ENCODE peak calls at places on chromosomes 4 and X, in four cellular contexts. H is right lobe of liver, Z is body of pancreas, Q is GM12891. M is an unnamed sample.
A peak's percentile ranks its signal among the peaks of the same experiment; 100 is the strongest.

GRCh38 chr4:55397024-55397520 is 1.3 kb downstream of the TMEM165 start:
- DNase-seq in H (no peak), Z (no peak), Q (no peak), M (no peak)

GRCh38 chr4:18007625-18008024 is 13.9 kb downstream of the LCORL start:
- DNase-seq in H (no peak), Z (no peak), Q (no peak), M (no peak)

GRCh38 chr4:86011117-86011516 is 348.7 kb downstream of the MAPK10 start:
- DNase-seq in H (no peak), Z (no peak), Q (no peak), M (no peak)

GRCh38 chrX:113529425-113530013 is 688.9 kb upstream of the AMOT start:
- DNase-seq in H (no peak), Z (no peak), Q (no peak), M (no peak)

GRCh38 chrX:134520860-134521390 is 61.0 kb downstream of the HPRT1 start:
- DNase-seq in H (no peak), Z (peak; percentile 18), Q (peak; percentile 16), M (no peak)

GRCh38 chrX:28498658-28499057 is 88.6 kb upstream of the IL1RAPL1 start:
- DNase-seq in H (no peak), Z (no peak), Q (no peak), M (no peak)

GRCh38 chr4:142817442-142817841 is 28.7 kb downstream of the INPP4B start:
- DNase-seq in H (no peak), Z (no peak), Q (no peak), M (no peak)

GRCh38 chr4:145546556-145546955 is 64.9 kb downstream of the SMAD1 start:
- DNase-seq in H (no peak), Z (no peak), Q (no peak), M (no peak)

GRCh38 chrX:153981771-153982533 is 9.4 kb downstream of the TMEM187 start:
- DNase-seq in H (peak; percentile 59), Z (no peak), Q (no peak), M (no peak)

GRCh38 chr4:94256833-94257232 is 49.2 kb downstream of the SMARCAD1 start:
- DNase-seq in H (no peak), Z (no peak), Q (no peak), M (no peak)

GRCh38 chrX:134174273-134174660 is 62.7 kb upstream of the CCDC160 start:
- DNase-seq in H (no peak), Z (no peak), Q (no peak), M (no peak)

GRCh38 chrX:5051831-5052491 is 1176.7 kb downstream of the NLGN4X start:
- DNase-seq in H (peak; percentile 33), Z (peak; percentile 12), Q (no peak), M (no peak)

GRCh38 chrX:13266641-13267420 is 53.0 kb downstream of the ATXN3L start:
- DNase-seq in H (no peak), Z (no peak), Q (no peak), M (no peak)

GRCh38 chrX:40108959-40109287 is 11.2 kb upstream of the BCOR start:
- DNase-seq in H (peak; percentile 86), Z (peak; percentile 82), Q (no peak), M (peak; percentile 82)
- TF ChIP-seq POLR2A in H (peak; percentile 69), Z (peak; percentile 74), Q (no peak), M (no peak)

GRCh38 chrX:39639871-39640270 is 457.9 kb downstream of the BCOR start:
- DNase-seq in H (no peak), Z (no peak), Q (no peak), M (no peak)
- TF ChIP-seq POLR2A in H (no peak), Z (no peak), Q (no peak), M (no peak)

GRCh38 chr4:52714597-52715254 is 36.5 kb downstream of the ERVMER34-1 start:
- DNase-seq in H (no peak), Z (no peak), Q (no peak), M (no peak)

GRCh38 chr4:52716364-52717151 is 34.7 kb downstream of the ERVMER34-1 start:
- DNase-seq in H (no peak), Z (no peak), Q (no peak), M (no peak)

GRCh38 chr4:52713456-52713937 is 37.7 kb downstream of the ERVMER34-1 start:
- DNase-seq in H (no peak), Z (no peak), Q (no peak), M (no peak)

GRCh38 chr4:52715914-52716313 is 35.3 kb downstream of the ERVMER34-1 start:
- DNase-seq in H (no peak), Z (no peak), Q (no peak), M (no peak)

DNA sequence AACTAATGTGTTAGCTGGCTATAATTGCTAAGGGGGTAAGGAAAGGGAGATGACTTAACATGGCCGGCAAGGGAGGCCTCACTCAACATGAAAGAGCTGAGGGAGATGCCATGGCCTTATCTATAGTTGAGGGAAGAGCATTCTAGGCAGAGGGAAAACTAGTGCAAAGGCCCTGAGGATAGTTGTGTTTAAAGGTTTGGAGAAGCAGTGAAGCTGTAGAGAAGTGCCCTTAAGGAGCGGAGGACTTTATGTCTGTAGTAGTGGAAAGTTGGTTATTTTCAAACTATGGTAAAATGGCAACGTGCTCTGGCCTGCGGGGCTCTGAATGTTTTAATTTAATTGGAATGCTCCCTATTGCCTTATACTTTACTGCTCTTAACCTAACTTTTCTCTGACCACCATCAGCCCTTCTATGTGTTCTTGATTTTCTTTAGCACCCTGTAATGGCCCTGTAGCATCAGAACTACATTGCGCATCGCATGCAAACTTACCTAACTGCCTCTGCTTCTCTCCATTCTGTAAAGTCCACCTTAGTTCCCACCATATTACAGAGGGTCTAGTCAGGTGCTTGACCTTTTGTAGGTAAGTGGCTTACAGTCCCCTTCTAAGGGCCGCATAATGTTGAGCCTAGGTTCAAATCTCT is 35.8 kb downstream of the ERVMER34-1 start:
- DNase-seq in H (no peak), Z (no peak), Q (no peak), M (no peak)
- TF ChIP-seq POLR2A in H (no peak), Z (no peak), Q (peak; percentile 60), M (no peak)

GRCh38 chrX:155613927-155614559 is 1.3 kb upstream of the TMLHE start:
- DNase-seq in H (no peak), Z (no peak), Q (no peak), M (no peak)

GRCh38 chrX:155615938-155616337 is 3.2 kb upstream of the TMLHE start:
- DNase-seq in H (no peak), Z (no peak), Q (no peak), M (no peak)

GRCh38 chrX:155611302-155611701 is 1.4 kb downstream of the TMLHE start:
- DNase-seq in H (no peak), Z (no peak), Q (no peak), M (no peak)

DNA sequence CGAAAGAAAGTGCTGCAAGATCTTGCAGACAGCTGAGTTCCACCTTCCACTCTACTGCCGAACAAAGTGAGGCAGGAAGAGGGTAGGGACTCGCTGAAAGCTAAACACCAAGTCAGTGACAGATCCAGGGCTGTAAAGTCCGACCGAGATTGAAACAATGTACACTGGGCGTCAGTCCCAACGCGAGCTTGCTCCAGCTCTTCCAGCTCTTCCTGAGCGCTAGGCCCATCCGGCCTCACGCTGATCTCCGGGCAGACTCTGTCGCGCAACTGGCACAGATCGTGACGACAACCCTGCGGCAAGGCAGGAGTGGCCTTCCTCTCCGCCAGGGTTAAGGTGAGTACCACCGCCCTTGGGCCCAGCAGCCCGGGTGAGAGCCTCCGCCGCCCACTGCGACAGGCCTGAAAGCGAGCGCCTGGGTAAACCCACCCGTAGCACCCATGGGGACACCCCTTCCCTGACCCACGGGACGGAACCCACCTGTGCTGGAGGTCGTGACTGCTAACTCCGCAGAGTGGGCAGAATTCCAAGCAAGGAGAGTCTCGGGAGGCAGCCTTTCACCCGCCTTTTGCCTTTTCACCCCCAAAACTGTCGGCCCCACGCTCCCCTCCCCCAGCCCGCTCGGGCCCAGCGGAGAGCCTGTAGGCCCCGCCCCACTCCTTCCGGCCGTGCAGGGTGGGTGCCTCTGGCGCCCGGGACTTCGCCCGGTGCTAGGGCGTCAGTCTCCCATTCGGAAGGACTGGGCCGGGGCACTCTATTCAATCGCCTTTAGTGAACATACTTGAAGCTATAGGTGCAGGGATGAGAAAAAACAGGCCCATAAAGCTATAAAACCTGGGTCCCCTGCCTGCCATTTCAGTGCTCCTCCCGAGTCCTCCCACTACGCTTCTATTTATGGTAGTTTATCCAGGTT is at the start of gene TMLHE:
- DNase-seq in H (peak; percentile 81), Z (peak; percentile 51), Q (peak; percentile 25), M (peak; percentile 67)
- TF ChIP-seq POLR2A in H (peak; percentile 47), Z (peak; percentile 50), Q (no peak), M (no peak)

GRCh38 chr4:176489001-176489400 is 169.2 kb downstream of the SPCS3 start:
- DNase-seq in H (no peak), Z (no peak), Q (no peak), M (no peak)
- TF ChIP-seq POLR2A in H (no peak), Z (no peak), Q (no peak), M (no peak)

M was measured in stomach.